ENCODE peak calls at places on chromosomes 3 and 15, in eight cellular contexts. X is SHP77; Q is HCEC 1CT; F is GM12865; R is HEK293T; P is A549; J is dermis microvascular lymphatic vessel endothelial cell; S is activated CD4-positive, CD25-positive, alpha-beta regulatory T cell treated with anti-CD3 and anti-CD28 coated beads, Interleukin-2, amount 50 U/mL, for 16 hours. W is an unnamed sample.

GRCh38 chr15:77019476-77020331 is 24.8 kb downstream of the PSTPIP1 start:
- DNase-seq in X (no peak), Q (no peak), F (peak; percentile 49), R (no peak), P (no peak), J (peak; percentile 40), S (no peak), W (no peak)

GRCh38 chr3:123365450-123366143 is 83.3 kb downstream of the ADCY5 start:
- DNase-seq in X (peak; percentile 50), Q (peak; percentile 37), F (no peak), R (peak; percentile 79), P (peak; percentile 42), J (peak; percentile 10), S (no peak), W (peak; percentile 46)

GRCh38 chr3:79012946-79013362 is 754.8 kb downstream of the ROBO1 start:
- DNase-seq in X (no peak), Q (peak; percentile 14), F (no peak), R (no peak), P (no peak), J (no peak), S (no peak), W (no peak)

GRCh38 chr3:114879059-114880031 is 267.7 kb downstream of the ZBTB20 start:
- DNase-seq in X (peak; percentile 66), Q (peak; percentile 87), F (peak; percentile 70), R (no peak), P (peak; percentile 7), J (peak; percentile 10), S (no peak), W (no peak)

GRCh38 chr3:49469876-49470713 is at the start of gene DAG1:
- DNase-seq in X (peak; percentile 94), Q (peak; percentile 98), F (peak; percentile 99), R (peak; percentile 98), P (peak; percentile 94), J (peak; percentile 98), S (peak; percentile 88), W (peak; percentile 96)

GRCh38 chr15:101127503-101128076 is 124.3 kb downstream of the CHSY1 start:
- DNase-seq in X (peak; percentile 59), Q (peak; percentile 96), F (peak; percentile 87), R (peak; percentile 51), P (no peak), J (peak; percentile 97), S (no peak), W (no peak)

GRCh38 chr3:8767667-8768363 is 1.6 kb downstream of the OXTR start:
- DNase-seq in X (no peak), Q (no peak), F (peak; percentile 83), R (no peak), P (no peak), J (peak; percentile 34), S (no peak), W (peak; percentile 56)

GRCh38 chr15:48520376-48521155 is 124.9 kb downstream of the FBN1 start:
- DNase-seq in X (peak; percentile 12), Q (no peak), F (no peak), R (no peak), P (peak; percentile 4), J (peak; percentile 90), S (no peak), W (peak; percentile 37)

GRCh38 chr3:65873028-65873427 is 165.7 kb downstream of the MAGI1 start:
- DNase-seq in X (peak; percentile 83), Q (no peak), F (no peak), R (no peak), P (no peak), J (no peak), S (no peak), W (no peak)

GRCh38 chr3:9157651-9158383 is 91.6 kb downstream of the SRGAP3 start:
- DNase-seq in X (no peak), Q (no peak), F (no peak), R (no peak), P (peak; percentile 18), J (no peak), S (no peak), W (no peak)

GRCh38 chr3:13103416-13104058 is 30.3 kb upstream of the IQSEC1 start:
- DNase-seq in X (no peak), Q (no peak), F (no peak), R (no peak), P (no peak), J (no peak), S (no peak), W (no peak)

GRCh38 chr3:4583441-4583840 is 90.3 kb downstream of the ITPR1 start:
- DNase-seq in X (no peak), Q (peak; percentile 76), F (no peak), R (no peak), P (no peak), J (no peak), S (no peak), W (no peak)

GRCh38 chr15:75153084-75153483 is 48.6 kb upstream of the C15orf39 start:
- DNase-seq in X (peak; percentile 29), Q (peak; percentile 43), F (peak; percentile 87), R (peak; percentile 68), P (peak; percentile 84), J (peak; percentile 31), S (no peak), W (no peak)

GRCh38 chr15:74815121-74815933 is 2.7 kb downstream of the LMAN1L start:
- DNase-seq in X (peak; percentile 31), Q (no peak), F (no peak), R (no peak), P (no peak), J (no peak), S (no peak), W (no peak)

GRCh38 chr3:36919439-36920160 is 25.3 kb downstream of the TRANK1 start:
- DNase-seq in X (no peak), Q (no peak), F (no peak), R (no peak), P (peak; percentile 65), J (no peak), S (no peak), W (no peak)

GRCh38 chr15:65828566-65828965 is 36.5 kb upstream of the DENND4A start:
- DNase-seq in X (no peak), Q (no peak), F (no peak), R (no peak), P (no peak), J (no peak), S (peak; percentile 24), W (no peak)

GRCh38 chr3:107431298-107432012 is 54.2 kb downstream of the CCDC54 start:
- DNase-seq in X (peak; percentile 65), Q (peak; percentile 74), F (peak; percentile 59), R (peak; percentile 62), P (peak; percentile 82), J (peak; percentile 36), S (no peak), W (peak; percentile 80)

GRCh38 chr3:52507359-52507758 is 12.2 kb downstream of the STAB1 start:
- DNase-seq in X (no peak), Q (peak; percentile 78), F (no peak), R (no peak), P (peak; percentile 41), J (peak; percentile 25), S (no peak), W (no peak)

GRCh38 chr3:28053759-28054158 is 187.7 kb upstream of the CMC1 start:
- DNase-seq in X (no peak), Q (peak; percentile 94), F (no peak), R (no peak), P (peak; percentile 46), J (no peak), S (no peak), W (no peak)

GRCh38 chr3:57952208-57952631 is 56.0 kb upstream of the FLNB start:
- DNase-seq in X (no peak), Q (peak; percentile 97), F (no peak), R (peak; percentile 56), P (peak; percentile 87), J (peak; percentile 70), S (no peak), W (peak; percentile 35)